ENCODE peak calls at places on chromosome 12, in six cellular contexts. A is AG08396; T is CD8-positive, alpha-beta memory T cell; N is lung microvascular endothelial cell; U is effector CD4-positive, alpha-beta T cell; W is neural crest cell. O is an unnamed sample.

GRCh38 chr12:50952510-50952909 is at the start of gene HIGD1C:
- DNase-seq in A (no peak), T (no peak), N (no peak), U (no peak), W (no peak), O (no peak)

GRCh38 chr12:14454098-14454907 is 88.8 kb downstream of the ATF7IP start:
- DNase-seq in A (peak), T (no peak), N (peak), U (peak), W (no peak), O (peak)

GRCh38 chr12:23535441-23535840 is 414.0 kb downstream of the SOX5 start:
- DNase-seq in A (no peak), T (no peak), N (no peak), U (no peak), W (no peak), O (no peak)

GRCh38 chr12:6465467-6466183 is 4.9 kb downstream of the VAMP1 start:
- DNase-seq in A (peak), T (no peak), N (peak), U (peak), W (peak), O (peak)

GRCh38 chr12:111954974-111955373 is 58.0 kb downstream of the TMEM116 start:
- DNase-seq in A (no peak), T (no peak), N (no peak), U (no peak), W (no peak), O (no peak)

GRCh38 chr12:76272292-76272691 is 75.9 kb downstream of the BBS10 start:
- DNase-seq in A (no peak), T (no peak), N (no peak), U (no peak), W (peak), O (no peak)

GRCh38 chr12:12779529-12779928 is 5.9 kb upstream of the APOLD1 start:
- DNase-seq in A (peak), T (no peak), N (peak), U (no peak), W (no peak), O (peak)

GRCh38 chr12:78149459-78149858 is 318.8 kb downstream of the NAV3 start:
- DNase-seq in A (no peak), T (no peak), N (no peak), U (no peak), W (no peak), O (no peak)

GRCh38 chr12:104177663-104178501 is 37.7 kb upstream of the TXNRD1 start:
- DNase-seq in A (peak), T (no peak), N (peak), U (no peak), W (no peak), O (peak)

GRCh38 chr12:57616383-57617101 is 5.3 kb downstream of the ARHGEF25 start:
- DNase-seq in A (no peak), T (no peak), N (no peak), U (no peak), W (no peak), O (peak)

GRCh38 chr12:1776139-1776975 is 44.0 kb upstream of the LRTM2 start:
- DNase-seq in A (no peak), T (no peak), N (peak), U (no peak), W (no peak), O (no peak)

GRCh38 chr12:2891240-2892053 is 756 bp downstream of the TULP3 start:
- DNase-seq in A (peak), T (peak), N (peak), U (peak), W (peak), O (peak)

GRCh38 chr12:73798523-73798922 is 739.1 kb upstream of the ATXN7L3B start:
- DNase-seq in A (no peak), T (no peak), N (no peak), U (no peak), W (no peak), O (no peak)

GRCh38 chr12:107091989-107092641 is 1.2 kb downstream of the CRY1 start:
- DNase-seq in A (peak), T (no peak), N (peak), U (peak), W (peak), O (peak)

GRCh38 chr12:100375023-100375737 is 18.3 kb downstream of the SLC17A8 start:
- DNase-seq in A (peak), T (no peak), N (no peak), U (no peak), W (no peak), O (peak)

GRCh38 chr12:12319501-12320322 is 30.3 kb downstream of the MANSC1 start:
- DNase-seq in A (no peak), T (no peak), N (no peak), U (no peak), W (no peak), O (peak)

GRCh38 chr12:63150255-63151060 is 543 bp downstream of the AVPR1A start:
- DNase-seq in A (peak), T (no peak), N (no peak), U (no peak), W (peak), O (peak)

GRCh38 chr12:57620936-57621496 is 9.8 kb downstream of the ARHGEF25 start:
- DNase-seq in A (peak), T (no peak), N (no peak), U (no peak), W (no peak), O (peak)

GRCh38 chr12:27549801-27550652 is 26.0 kb downstream of the PPFIBP1 start:
- DNase-seq in A (peak), T (no peak), N (peak), U (no peak), W (no peak), O (no peak)

GRCh38 chr12:93048646-93049045 is 119.6 kb upstream of the EEA1 start:
- DNase-seq in A (no peak), T (no peak), N (no peak), U (no peak), W (no peak), O (no peak)

GRCh38 chr12:90060031-90060430 is 351.4 kb upstream of the ATP2B1 start:
- DNase-seq in A (no peak), T (no peak), N (no peak), U (no peak), W (no peak), O (no peak)

GRCh38 chr12:114770323-114770722 is 86.3 kb upstream of the TBX3 start:
- DNase-seq in A (no peak), T (no peak), N (no peak), U (no peak), W (no peak), O (no peak)

GRCh38 chr12:96220902-96221301 is 26.7 kb downstream of the ELK3 start:
- DNase-seq in A (no peak), T (no peak), N (peak), U (no peak), W (no peak), O (peak)

GRCh38 chr12:95963104-95963503 is 20.0 kb downstream of the AMDHD1 start:
- DNase-seq in A (no peak), T (no peak), N (no peak), U (no peak), W (no peak), O (no peak)

GRCh38 chr12:48060474-48060873 is 45.4 kb downstream of the SENP1 start:
- DNase-seq in A (no peak), T (no peak), N (no peak), U (no peak), W (no peak), O (no peak)

GRCh38 chr12:65335021-65335714 is 56.7 kb downstream of the MSRB3 start:
- DNase-seq in A (peak), T (no peak), N (peak), U (no peak), W (no peak), O (peak)

GRCh38 chr12:132491349-132491663 is 1.4 kb downstream of the FBRSL1 start:
- DNase-seq in A (no peak), T (no peak), N (no peak), U (no peak), W (no peak), O (no peak)

GRCh38 chr12:16685107-16685506 is 79.1 kb upstream of the LMO3 start:
- DNase-seq in A (no peak), T (no peak), N (no peak), U (no peak), W (no peak), O (no peak)

GRCh38 chr12:6277982-6278438 is 32.5 kb upstream of the PLEKHG6 start:
- DNase-seq in A (no peak), T (no peak), N (no peak), U (no peak), W (no peak), O (no peak)

GRCh38 chr12:93618891-93619410 is 46.5 kb downstream of the SOCS2 start:
- DNase-seq in A (no peak), T (no peak), N (no peak), U (no peak), W (no peak), O (no peak)

GRCh38 chr12:47652491-47653234 is 53.2 kb downstream of the RPAP3 start:
- DNase-seq in A (no peak), T (no peak), N (no peak), U (no peak), W (no peak), O (no peak)

GRCh38 chr12:12726543-12727093 is 9.4 kb downstream of the CDKN1B start:
- DNase-seq in A (peak), T (no peak), N (peak), U (no peak), W (no peak), O (peak)

GRCh38 chr12:42285431-42285830 is 40.5 kb downstream of the ZCRB1 start:
- DNase-seq in A (no peak), T (no peak), N (no peak), U (no peak), W (no peak), O (no peak)

GRCh38 chr12:119115296-119115905 is 63.3 kb upstream of the HSPB8 start:
- DNase-seq in A (peak), T (no peak), N (peak), U (no peak), W (peak), O (peak)

GRCh38 chr12:122021193-122021821 is 377 bp upstream of the BCL7A start:
- DNase-seq in A (peak), T (no peak), N (peak), U (no peak), W (peak), O (peak)

GRCh38 chr12:77218278-77218677 is 152.9 kb upstream of the E2F7 start:
- DNase-seq in A (no peak), T (no peak), N (no peak), U (no peak), W (no peak), O (no peak)